ENCODE peak calls at places on chromosomes 7 and 10, in five cellular contexts. One of them, this sample, is unnamed.
A peak's percentile ranks its signal among the peaks of the same experiment; 100 is the strongest.

GRCh38 chr10:3106908-3107425 is 39.6 kb downstream of the PFKP start:
- DNase-seq in K562: no peak
- DNase-seq in HepG2: no peak
- DNase-seq in HCT116: no peak
- DNase-seq in GM12878: no peak
- DNase-seq in this sample: no peak

GRCh38 chr7:90717286-90718060 is 121.4 kb downstream of the CDK14 start:
- DNase-seq in HCT116: no peak
- DNase-seq in HepG2: peak; percentile 29
- DNase-seq in K562: no peak
- DNase-seq in GM12878: no peak
- DNase-seq in this sample: no peak

GRCh38 chr7:98137826-98138151 is 31.1 kb downstream of the LMTK2 start:
- DNase-seq in GM12878: peak; percentile 83
- DNase-seq in K562: no peak
- DNase-seq in HCT116: no peak
- DNase-seq in HepG2: no peak
- DNase-seq in this sample: no peak

GRCh38 chr7:55132890-55133551 is 114.2 kb downstream of the EGFR start:
- DNase-seq in HepG2: peak; percentile 75
- DNase-seq in K562: no peak
- DNase-seq in GM12878: no peak
- DNase-seq in HCT116: peak; percentile 97
- DNase-seq in this sample: no peak

GRCh38 chr10:20372748-20373147 is 524.4 kb downstream of the NEBL start:
- DNase-seq in HepG2: no peak
- DNase-seq in GM12878: no peak
- DNase-seq in K562: no peak
- DNase-seq in HCT116: no peak
- DNase-seq in this sample: no peak

GRCh38 chr7:36430171-36430570 is 40.5 kb downstream of the ANLN start:
- DNase-seq in K562: no peak
- DNase-seq in HCT116: no peak
- DNase-seq in HepG2: no peak
- DNase-seq in GM12878: no peak
- DNase-seq in this sample: no peak

GRCh38 chr10:130368761-130369560 is 232.8 kb downstream of the GLRX3 start:
- DNase-seq in HCT116: no peak
- DNase-seq in HepG2: no peak
- DNase-seq in GM12878: no peak
- DNase-seq in K562: no peak
- DNase-seq in this sample: no peak

GRCh38 chr7:140649566-140650205 is 9.1 kb upstream of the DENND2A start:
- DNase-seq in HCT116: no peak
- DNase-seq in HepG2: no peak
- DNase-seq in GM12878: no peak
- DNase-seq in K562: no peak
- DNase-seq in this sample: no peak

GRCh38 chr7:35735396-35735795 is 40.5 kb upstream of the HERPUD2 start:
- DNase-seq in K562: no peak
- DNase-seq in GM12878: no peak
- DNase-seq in HCT116: no peak
- DNase-seq in HepG2: no peak
- DNase-seq in this sample: no peak

GRCh38 chr10:6721480-6721879 is 141.4 kb upstream of the PRKCQ start:
- DNase-seq in HCT116: peak; percentile 37
- DNase-seq in HepG2: no peak
- DNase-seq in GM12878: no peak
- DNase-seq in K562: no peak
- DNase-seq in this sample: no peak

GRCh38 chr10:87752571-87752970 is 65.5 kb downstream of the ATAD1 start:
- DNase-seq in K562: no peak
- DNase-seq in HCT116: no peak
- DNase-seq in GM12878: no peak
- DNase-seq in HepG2: no peak
- DNase-seq in this sample: no peak

GRCh38 chr10:125123363-125124113 is 36.8 kb downstream of the CTBP2 start:
- DNase-seq in GM12878: no peak
- DNase-seq in HepG2: no peak
- DNase-seq in K562: no peak
- DNase-seq in HCT116: peak; percentile 96
- DNase-seq in this sample: peak; percentile 12

GRCh38 chr7:33452805-33453502 is 323.6 kb downstream of the BBS9 start:
- DNase-seq in K562: no peak
- DNase-seq in HepG2: peak; percentile 14
- DNase-seq in GM12878: no peak
- DNase-seq in HCT116: no peak
- DNase-seq in this sample: no peak

GRCh38 chr7:27242580-27243339 is at the start of gene EVX1:
- DNase-seq in HepG2: no peak
- DNase-seq in GM12878: no peak
- DNase-seq in HCT116: no peak
- DNase-seq in K562: no peak
- DNase-seq in this sample: no peak

GRCh38 chr7:43721193-43721806 is 8.0 kb downstream of the COA1 start:
- DNase-seq in GM12878: no peak
- DNase-seq in HCT116: no peak
- DNase-seq in K562: peak; percentile 20
- DNase-seq in HepG2: peak; percentile 39
- DNase-seq in this sample: peak; percentile 60

GRCh38 chr10:59580257-59580863 is 129.3 kb downstream of the SLC16A9 start:
- DNase-seq in GM12878: no peak
- DNase-seq in HCT116: peak; percentile 32
- DNase-seq in K562: no peak
- DNase-seq in HepG2: peak; percentile 3
- DNase-seq in this sample: peak; percentile 72

GRCh38 chr10:95560288-95561199 is 627 bp downstream of the SORBS1 start:
- DNase-seq in K562: peak; percentile 35
- DNase-seq in GM12878: no peak
- DNase-seq in HepG2: no peak
- DNase-seq in HCT116: no peak
- DNase-seq in this sample: peak; percentile 30

GRCh38 chr10:127860632-127861031 is 32.1 kb downstream of the CLRN3 start:
- DNase-seq in HCT116: no peak
- DNase-seq in HepG2: no peak
- DNase-seq in GM12878: no peak
- DNase-seq in K562: no peak
- DNase-seq in this sample: no peak

GRCh38 chr10:12943425-12943824 is 58.1 kb downstream of the CCDC3 start:
- DNase-seq in GM12878: no peak
- DNase-seq in K562: no peak
- DNase-seq in HCT116: no peak
- DNase-seq in HepG2: no peak
- DNase-seq in this sample: no peak

GRCh38 chr10:44939691-44940401 is 19.8 kb upstream of the RASSF4 start:
- DNase-seq in K562: no peak
- DNase-seq in HCT116: no peak
- DNase-seq in HepG2: peak; percentile 93
- DNase-seq in GM12878: no peak
- DNase-seq in this sample: no peak
- TF ChIP-seq JUND in K562: no peak
- TF ChIP-seq JUND in HCT116: no peak
- TF ChIP-seq JUND in HepG2: no peak
- TF ChIP-seq JUND in GM12878: no peak
- TF ChIP-seq JUND in this sample: no peak

DNA sequence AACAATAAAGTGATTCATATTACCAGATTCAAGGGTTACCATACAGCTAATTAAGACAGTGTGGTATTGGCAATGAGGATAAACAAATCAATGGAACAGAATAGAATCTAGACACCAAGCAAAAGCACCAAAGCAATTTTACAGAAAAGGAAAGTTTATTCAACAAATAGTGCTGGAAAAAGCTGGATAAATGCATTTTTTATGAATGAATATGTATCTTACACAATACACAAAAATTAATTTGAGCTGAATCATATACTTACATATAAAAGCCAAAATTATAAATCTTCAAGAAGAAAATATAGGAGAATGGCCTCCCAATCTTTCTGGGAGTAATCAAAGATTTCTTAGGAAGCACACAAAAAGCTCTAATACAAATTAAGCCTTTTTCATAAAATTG is 220.5 kb upstream of the PTN start:
- DNase-seq in K562: no peak
- DNase-seq in HCT116: no peak
- DNase-seq in HepG2: no peak
- DNase-seq in GM12878: no peak
- DNase-seq in this sample: no peak
- TF ChIP-seq JUND in K562: no peak
- TF ChIP-seq JUND in HCT116: no peak
- TF ChIP-seq JUND in HepG2: no peak
- TF ChIP-seq JUND in GM12878: no peak
- TF ChIP-seq JUND in this sample: no peak

GRCh38 chr10:132637477-132638129 is 100.0 kb downstream of the INPP5A start:
- DNase-seq in HepG2: peak; percentile 59
- DNase-seq in K562: peak; percentile 20
- DNase-seq in HCT116: peak; percentile 7
- DNase-seq in GM12878: peak; percentile 43
- DNase-seq in this sample: peak; percentile 61
- TF ChIP-seq JUND in HepG2: no peak
- TF ChIP-seq JUND in K562: no peak
- TF ChIP-seq JUND in HCT116: no peak
- TF ChIP-seq JUND in GM12878: no peak
- TF ChIP-seq JUND in this sample: no peak

DNA sequence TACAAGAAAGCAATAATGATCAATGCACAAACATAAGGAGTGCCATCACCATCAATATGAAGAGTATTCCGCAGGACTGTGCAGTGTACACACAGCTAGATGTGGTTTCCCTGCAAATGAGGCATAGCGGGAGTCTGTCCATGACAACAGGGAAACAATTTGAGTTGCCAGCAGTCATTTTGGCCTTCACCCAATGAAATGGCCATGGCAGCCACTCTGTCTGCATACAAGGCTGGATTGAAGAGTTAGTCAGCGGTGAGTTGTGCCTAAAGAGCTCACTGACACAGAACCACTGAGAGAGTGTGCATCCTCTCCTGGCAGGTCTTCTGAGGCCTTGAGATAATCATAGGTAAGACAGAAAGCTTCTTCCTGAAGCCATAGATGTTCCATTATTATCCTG is 303.3 kb downstream of the IPMK start:
- DNase-seq in HepG2: no peak
- DNase-seq in GM12878: no peak
- DNase-seq in K562: no peak
- DNase-seq in HCT116: no peak
- DNase-seq in this sample: no peak
- TF ChIP-seq JUND in HepG2: no peak
- TF ChIP-seq JUND in GM12878: no peak
- TF ChIP-seq JUND in K562: no peak
- TF ChIP-seq JUND in HCT116: no peak
- TF ChIP-seq JUND in this sample: no peak

DNA sequence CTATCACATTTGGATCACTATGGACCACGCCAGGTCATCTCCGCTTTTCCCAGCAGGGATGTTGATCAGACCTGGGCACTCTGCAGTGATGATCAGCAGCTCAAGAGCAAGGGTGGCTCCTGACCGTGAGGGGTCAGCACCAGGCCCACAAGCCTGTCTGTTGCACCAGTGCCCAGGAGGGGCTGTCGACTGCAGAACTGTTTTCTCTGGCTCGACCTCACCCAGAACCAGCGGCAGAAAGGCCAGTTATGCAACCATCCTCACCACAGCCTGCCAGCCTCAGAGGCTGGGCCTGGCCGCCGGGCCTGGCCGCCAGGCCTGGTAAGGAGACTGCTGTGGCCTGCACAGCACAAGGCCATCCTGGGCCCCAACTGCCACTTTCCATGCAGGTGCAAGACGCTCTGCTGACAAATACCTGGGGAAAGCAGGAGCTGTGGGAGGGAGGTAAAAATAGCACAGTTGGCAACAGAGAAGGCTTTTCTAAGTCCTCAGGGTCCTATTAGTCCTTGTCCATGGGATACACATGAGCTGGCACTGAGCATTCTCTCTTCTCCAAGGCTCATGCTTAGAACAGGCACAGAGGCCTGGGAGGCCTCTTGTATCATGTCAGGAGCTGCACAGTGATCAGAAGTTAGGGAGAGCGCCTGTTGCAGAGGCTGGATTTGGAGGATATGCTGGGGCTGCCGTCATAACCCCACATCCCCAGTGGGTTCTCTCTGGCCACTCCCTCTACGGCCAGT is 17.5 kb downstream of the KCNMA1 start:
- DNase-seq in K562: no peak
- DNase-seq in HCT116: no peak
- DNase-seq in HepG2: no peak
- DNase-seq in GM12878: no peak
- DNase-seq in this sample: no peak
- TF ChIP-seq JUND in K562: no peak
- TF ChIP-seq JUND in HCT116: no peak
- TF ChIP-seq JUND in HepG2: no peak
- TF ChIP-seq JUND in GM12878: no peak
- TF ChIP-seq JUND in this sample: no peak

DNA sequence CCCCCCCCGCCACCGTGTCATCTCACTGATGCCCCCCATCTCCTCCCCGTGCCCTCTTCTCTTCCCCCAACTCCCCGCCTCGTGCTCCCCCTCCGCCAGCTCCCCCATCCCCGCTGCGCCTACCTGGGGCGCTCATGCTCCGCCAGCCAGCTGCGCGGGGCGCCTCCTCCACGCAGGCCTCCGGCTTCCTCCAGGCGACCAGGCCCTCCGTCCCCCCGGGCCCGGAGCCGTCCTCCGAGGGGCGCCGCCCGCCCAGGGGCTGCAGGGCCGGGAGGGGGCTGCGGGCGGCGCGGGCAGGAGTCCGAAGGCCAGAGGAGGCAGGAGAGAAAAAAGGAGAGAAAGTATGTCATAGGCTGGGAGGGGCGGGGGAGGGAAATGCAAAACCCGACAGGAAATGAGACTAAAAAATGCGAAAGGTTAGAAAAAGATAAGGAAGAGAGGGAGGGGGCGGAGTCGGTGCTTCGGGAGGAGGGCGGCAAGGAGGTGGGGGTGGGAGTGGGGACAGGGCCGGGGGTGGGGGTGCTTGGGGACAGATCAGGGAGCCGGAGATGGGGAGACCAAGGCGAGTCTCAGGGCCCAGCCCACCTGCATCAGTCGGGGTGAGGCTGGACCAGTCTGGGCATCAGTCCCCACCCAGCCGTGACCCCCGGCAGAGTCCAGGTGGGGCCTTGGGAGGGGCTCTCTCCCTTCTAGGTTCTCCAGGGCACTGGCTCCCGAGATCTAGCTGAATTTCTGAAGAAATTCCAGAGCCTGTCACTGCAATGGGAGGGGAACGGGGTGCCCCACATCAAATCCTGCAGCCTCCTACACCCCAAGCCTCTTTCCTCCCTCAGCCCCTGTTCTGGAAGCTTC is at the start of gene CARD11:
- DNase-seq in HCT116: no peak
- DNase-seq in HepG2: no peak
- DNase-seq in K562: peak; percentile 69
- DNase-seq in GM12878: no peak
- DNase-seq in this sample: no peak
- TF ChIP-seq JUND in HCT116: no peak
- TF ChIP-seq JUND in HepG2: no peak
- TF ChIP-seq JUND in K562: no peak
- TF ChIP-seq JUND in GM12878: no peak
- TF ChIP-seq JUND in this sample: no peak

GRCh38 chr10:114420811-114421485 is 16.6 kb upstream of the AFAP1L2 start:
- DNase-seq in HCT116: no peak
- DNase-seq in HepG2: no peak
- DNase-seq in GM12878: no peak
- DNase-seq in K562: no peak
- DNase-seq in this sample: no peak
- TF ChIP-seq JUND in HCT116: no peak
- TF ChIP-seq JUND in HepG2: no peak
- TF ChIP-seq JUND in GM12878: no peak
- TF ChIP-seq JUND in K562: no peak
- TF ChIP-seq JUND in this sample: no peak